ENCODE peak calls at places on chromosomes 7 and 10, in ten cellular contexts. Z, D, I, K, O, R, J, Y, W and N are unnamed samples.

GRCh38 chr10:125144693-125145623 is 15.4 kb downstream of the CTBP2 start:
- DNase-seq in Z (peak; percentile 72), D (peak; percentile 74), I (peak; percentile 74), K (no peak), O (no peak), R (no peak), J (peak; percentile 70), Y (no peak), W (no peak), N (no peak)

GRCh38 chr7:45151131-45151684 is 6.4 kb upstream of the RAMP3 start:
- DNase-seq in Z (no peak), D (no peak), I (no peak), K (no peak), O (no peak), R (no peak), J (no peak), Y (no peak), W (no peak), N (no peak)

GRCh38 chr7:77537595-77538185 is 595 bp downstream of the PTPN12 start:
- DNase-seq in Z (peak; percentile 35), D (no peak), I (peak; percentile 17), K (no peak), O (no peak), R (no peak), J (peak; percentile 54), Y (peak; percentile 59), W (peak; percentile 44), N (no peak)

GRCh38 chr10:34931216-34931615 is 116.1 kb upstream of the PARD3 start:
- DNase-seq in Z (no peak), D (no peak), I (no peak), K (no peak), O (no peak), R (no peak), J (no peak), Y (no peak), W (no peak), N (no peak)

GRCh38 chr10:25028711-25029110 is 12.3 kb downstream of the THNSL1 start:
- DNase-seq in Z (no peak), D (no peak), I (no peak), K (no peak), O (no peak), R (no peak), J (no peak), Y (no peak), W (no peak), N (no peak)

GRCh38 chr7:155486783-155487508 is 29.0 kb downstream of the EN2 start:
- DNase-seq in Z (no peak), D (no peak), I (no peak), K (no peak), O (no peak), R (no peak), J (no peak), Y (no peak), W (no peak), N (no peak)

GRCh38 chr7:27175626-27176342 is 1.7 kb upstream of the HOXA10 start:
- DNase-seq in Z (no peak), D (peak; percentile 67), I (no peak), K (no peak), O (no peak), R (no peak), J (no peak), Y (no peak), W (no peak), N (no peak)

GRCh38 chr10:24756283-24756682 is 32.6 kb upstream of the ARHGAP21 start:
- DNase-seq in Z (no peak), D (no peak), I (no peak), K (no peak), O (no peak), R (no peak), J (peak; percentile 65), Y (no peak), W (no peak), N (no peak)

GRCh38 chr7:87767827-87768226 is 108.3 kb downstream of the SLC25A40 start:
- DNase-seq in Z (no peak), D (no peak), I (no peak), K (no peak), O (no peak), R (no peak), J (peak; percentile 17), Y (no peak), W (no peak), N (no peak)

GRCh38 chr10:127922675-127923366 is 15.9 kb downstream of the PTPRE start:
- DNase-seq in Z (peak; percentile 94), D (peak; percentile 95), I (peak; percentile 95), K (no peak), O (peak; percentile 82), R (no peak), J (peak; percentile 87), Y (peak; percentile 81), W (no peak), N (peak; percentile 97)

GRCh38 chr7:54778696-54779285 is 19.8 kb upstream of the SEC61G start:
- DNase-seq in Z (no peak), D (no peak), I (no peak), K (no peak), O (no peak), R (no peak), J (peak; percentile 14), Y (no peak), W (no peak), N (no peak)

GRCh38 chr10:522350-522749 is 167.1 kb downstream of the DIP2C start:
- DNase-seq in Z (no peak), D (no peak), I (no peak), K (no peak), O (no peak), R (no peak), J (no peak), Y (no peak), W (no peak), N (no peak)

GRCh38 chr7:28729276-28729675 is 228.9 kb downstream of the TRIL start:
- DNase-seq in Z (no peak), D (no peak), I (peak; percentile 19), K (no peak), O (no peak), R (no peak), J (peak; percentile 43), Y (no peak), W (no peak), N (no peak)

GRCh38 chr10:130043491-130043890 is 67.1 kb downstream of the C10orf143 start:
- DNase-seq in Z (no peak), D (no peak), I (no peak), K (no peak), O (no peak), R (no peak), J (no peak), Y (no peak), W (no peak), N (no peak)

GRCh38 chr10:22016046-22016705 is 12.6 kb upstream of the DNAJC1 start:
- DNase-seq in Z (peak; percentile 39), D (no peak), I (no peak), K (no peak), O (no peak), R (no peak), J (peak; percentile 46), Y (no peak), W (no peak), N (no peak)

GRCh38 chr10:79445217-79445707 is at the start of gene ZCCHC24:
- DNase-seq in Z (peak; percentile 55), D (no peak), I (no peak), K (no peak), O (no peak), R (no peak), J (peak; percentile 66), Y (no peak), W (peak; percentile 60), N (no peak)

DNA sequence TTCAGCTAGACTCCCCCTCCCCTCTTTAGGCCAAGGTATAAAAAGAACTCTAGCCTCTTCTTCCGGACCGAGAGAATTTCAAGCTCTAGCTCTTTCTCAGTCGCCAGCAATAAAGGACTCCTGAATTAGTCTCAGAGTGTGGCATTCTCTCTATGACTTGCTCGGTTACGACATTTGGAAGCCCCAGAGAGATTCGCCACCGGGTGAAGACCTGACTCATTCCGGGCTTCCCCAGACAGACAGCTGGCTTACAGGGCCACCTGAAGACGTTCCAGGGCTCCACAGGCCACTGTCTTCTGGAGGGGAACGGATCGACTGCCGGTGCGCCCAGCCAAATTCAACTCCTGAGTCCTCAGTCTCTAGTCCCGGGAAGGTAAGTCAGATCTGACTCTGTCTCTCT is at the start of gene AKR1B15:
- DNase-seq in Z (peak; percentile 39), D (no peak), I (no peak), K (no peak), O (no peak), R (no peak), J (peak; percentile 79), Y (no peak), W (no peak), N (no peak)
- H3K4me3 ChIP-seq in Z (no peak within 1 kb of the TSS), D (peak within 1 kb of the TSS; percentile 30), I (no peak within 1 kb of the TSS), K (no peak within 1 kb of the TSS), O (no peak within 1 kb of the TSS), R (no peak within 1 kb of the TSS), J (no peak within 1 kb of the TSS), Y (peak within 1 kb of the TSS; percentile 11), W (no peak within 1 kb of the TSS), N (no peak within 1 kb of the TSS)

GRCh38 chr7:129825005-129825553 is 127.7 kb downstream of the UBE2H start:
- DNase-seq in Z (peak; percentile 46), D (peak; percentile 23), I (no peak), K (no peak), O (no peak), R (no peak), J (peak; percentile 68), Y (peak; percentile 83), W (peak; percentile 56), N (no peak)
- TF ChIP-seq CTCF in Z (peak; percentile 56), D (peak; percentile 30), I (peak; percentile 59), K (peak; percentile 60), O (peak; percentile 59), R (peak; percentile 42), J (peak; percentile 41), Y (no peak), W (no peak), N (peak; percentile 57)

DNA sequence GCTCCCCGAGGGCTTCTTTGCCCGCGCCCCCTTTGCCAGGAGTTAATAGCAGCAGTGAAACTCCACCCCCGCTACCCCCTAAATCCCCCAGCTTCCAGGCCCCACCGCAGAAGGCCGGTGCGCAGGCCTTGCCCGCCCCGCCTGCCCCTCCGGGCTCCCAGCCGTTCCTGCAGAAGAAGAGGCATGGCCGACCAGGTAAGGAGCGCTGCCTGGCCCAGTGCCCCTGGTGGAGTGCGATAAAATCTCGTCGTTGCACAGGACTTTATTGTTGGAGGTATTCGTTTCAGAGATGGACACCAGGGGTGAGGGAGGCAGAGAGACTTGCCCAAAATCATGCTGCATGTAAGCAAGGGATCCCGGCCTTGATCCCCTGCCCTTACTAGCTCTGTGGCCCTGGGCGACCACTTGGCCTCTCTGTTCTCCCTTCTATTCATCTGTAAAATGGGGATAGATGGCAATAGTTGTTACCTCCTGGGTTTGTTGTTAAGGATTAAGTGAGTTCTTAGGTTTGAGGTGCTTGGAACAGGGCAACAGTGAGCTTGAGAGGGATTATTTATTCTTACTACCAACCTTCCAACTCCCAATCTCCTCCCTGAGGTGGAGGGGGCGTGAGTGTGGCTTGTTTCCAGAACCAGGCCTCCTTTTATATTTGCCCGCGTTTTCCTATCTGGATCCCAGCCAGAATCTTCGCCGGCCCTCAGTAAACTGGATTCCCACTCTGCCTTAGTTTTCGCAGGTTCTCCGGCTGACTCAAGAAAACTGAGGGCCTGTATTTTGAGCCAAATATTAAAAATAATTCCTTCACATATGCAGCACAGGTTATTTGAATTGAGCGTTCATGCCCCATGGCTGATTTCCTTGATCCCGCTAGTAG is 78.3 kb downstream of the WIPF3 start:
- DNase-seq in Z (no peak), D (no peak), I (no peak), K (no peak), O (no peak), R (no peak), J (peak; percentile 44), Y (peak; percentile 30), W (no peak), N (no peak)
- H3K4me3 ChIP-seq in Z (no peak overlapping the region), D (no peak overlapping the region), I (peak overlapping the region; percentile 9), K (no peak overlapping the region), O (peak overlapping the region; percentile 43), R (no peak overlapping the region), J (peak overlapping the region; percentile 28), Y (no peak overlapping the region), W (peak overlapping the region; percentile 26), N (peak overlapping the region; percentile 40)

GRCh38 chr7:2661602-2662272 is 26.3 kb upstream of the AMZ1 start:
- DNase-seq in Z (no peak), D (no peak), I (no peak), K (no peak), O (no peak), R (no peak), J (no peak), Y (no peak), W (no peak), N (no peak)
- TF ChIP-seq CTCF in Z (peak; percentile 15), D (peak; percentile 6), I (peak; percentile 42), K (peak; percentile 9), O (peak; percentile 18), R (peak; percentile 27), J (no peak), Y (no peak), W (no peak), N (peak; percentile 34)